ENCODE peak calls at places on chromosomes 7 and 10, in eight cellular contexts. O, U, H, Z, M, A, Y and I are unnamed samples.

GRCh38 chr10:60494774-60495173 is 105.1 kb upstream of the ANK3 start:
- DNase-seq in O (no peak), U (no peak), H (no peak), Z (no peak), M (no peak), A (no peak), Y (no peak), I (no peak)

GRCh38 chr10:17335065-17335464 is 107.0 kb downstream of the VIM start:
- DNase-seq in O (no peak), U (peak; percentile 81), H (no peak), Z (no peak), M (peak; percentile 74), A (no peak), Y (no peak), I (no peak)

GRCh38 chr7:98323597-98324322 is 42.3 kb downstream of the BRI3 start:
- DNase-seq in O (no peak), U (no peak), H (no peak), Z (no peak), M (no peak), A (no peak), Y (no peak), I (no peak)

GRCh38 chr7:47654672-47655340 is 72.9 kb upstream of the TNS3 start:
- DNase-seq in O (no peak), U (no peak), H (no peak), Z (no peak), M (no peak), A (no peak), Y (no peak), I (no peak)

GRCh38 chr7:121563177-121563576 is 167.1 kb upstream of the FAM3C start:
- DNase-seq in O (no peak), U (no peak), H (no peak), Z (no peak), M (no peak), A (no peak), Y (no peak), I (no peak)

GRCh38 chr10:86107131-86107530 is 259.5 kb downstream of the GRID1 start:
- DNase-seq in O (no peak), U (no peak), H (no peak), Z (no peak), M (no peak), A (no peak), Y (no peak), I (no peak)

GRCh38 chr7:35553498-35553897 is 141.4 kb downstream of the HERPUD2 start:
- DNase-seq in O (no peak), U (no peak), H (no peak), Z (no peak), M (no peak), A (no peak), Y (no peak), I (no peak)

GRCh38 chr7:65430344-65431186 is 56.9 kb downstream of the ZNF92 start:
- DNase-seq in O (no peak), U (no peak), H (no peak), Z (no peak), M (no peak), A (no peak), Y (no peak), I (no peak)

GRCh38 chr10:6068422-6068821 is 6.3 kb upstream of the IL2RA start:
- DNase-seq in O (peak; percentile 21), U (no peak), H (peak; percentile 42), Z (no peak), M (no peak), A (no peak), Y (no peak), I (peak; percentile 45)